ENCODE peak calls at places on chromosomes 3 and 15, in nine cellular contexts. S is CD4-positive, alpha-beta T cell; L is CD8-positive, alpha-beta T cell; O is lung; Q is upper lobe of left lung; M is IMR-90; G is CD4-positive, CD25-positive, alpha-beta regulatory T cell; E is gastrocnemius medialis; W is right cardiac atrium. A is an unnamed sample.

GRCh38 chr3:142664311-142664710 is 59.5 kb upstream of the TRPC1 start:
- ATAC-seq in S (no peak), L (no peak), O (no peak), Q (no peak), M (no peak), G (no peak), E (no peak), W (no peak), A (no peak)

GRCh38 chr3:195365371-195365770 is 77.4 kb downstream of the ACAP2 start:
- ATAC-seq in S (no peak), L (no peak), O (no peak), Q (no peak), M (no peak), G (no peak), E (no peak), W (no peak), A (no peak)

GRCh38 chr3:184156522-184156955 is 1.4 kb downstream of the DVL3 start:
- ATAC-seq in S (no peak), L (no peak), O (no peak), Q (peak), M (peak), G (no peak), E (no peak), W (peak), A (peak)

GRCh38 chr3:111827871-111828270 is 31.2 kb upstream of the PHLDB2 start:
- ATAC-seq in S (no peak), L (no peak), O (no peak), Q (no peak), M (no peak), G (no peak), E (no peak), W (no peak), A (no peak)

GRCh38 chr15:69298697-69299441 is at the start of gene PAQR5:
- ATAC-seq in S (no peak), L (no peak), O (peak), Q (peak), M (peak), G (no peak), E (no peak), W (peak), A (peak)

GRCh38 chr15:40232625-40233070 is 6.2 kb upstream of the PAK6 start:
- ATAC-seq in S (no peak), L (no peak), O (no peak), Q (peak), M (peak), G (no peak), E (no peak), W (no peak), A (no peak)

GRCh38 chr15:41161736-41162135 is 45.7 kb upstream of the INO80 start:
- ATAC-seq in S (no peak), L (no peak), O (no peak), Q (no peak), M (no peak), G (no peak), E (no peak), W (no peak), A (no peak)

GRCh38 chr15:24269166-24269571 is 406.4 kb upstream of the NPAP1 start:
- ATAC-seq in S (no peak), L (no peak), O (no peak), Q (no peak), M (no peak), G (no peak), E (no peak), W (peak), A (no peak)

GRCh38 chr3:33006081-33006480 is 54.6 kb downstream of the CCR4 start:
- ATAC-seq in S (no peak), L (peak), O (no peak), Q (no peak), M (no peak), G (peak), E (no peak), W (no peak), A (no peak)

GRCh38 chr3:56974242-56974945 is 86.1 kb upstream of the SPATA12 start:
- ATAC-seq in S (no peak), L (no peak), O (no peak), Q (no peak), M (no peak), G (no peak), E (peak), W (peak), A (no peak)

GRCh38 chr3:105965384-105965783 is 96.6 kb upstream of the CBLB start:
- ATAC-seq in S (no peak), L (no peak), O (no peak), Q (peak), M (peak), G (no peak), E (no peak), W (peak), A (no peak)

GRCh38 chr3:34020761-34021635 is 222.6 kb downstream of the PDCD6IP start:
- ATAC-seq in S (no peak), L (no peak), O (no peak), Q (no peak), M (no peak), G (no peak), E (no peak), W (no peak), A (no peak)

GRCh38 chr15:75930866-75931265 is 27.2 kb downstream of the FBXO22 start:
- ATAC-seq in S (no peak), L (no peak), O (no peak), Q (no peak), M (no peak), G (no peak), E (no peak), W (no peak), A (no peak)

GRCh38 chr15:25515633-25516032 is 76.8 kb upstream of the UBE3A start:
- ATAC-seq in S (no peak), L (no peak), O (no peak), Q (peak), M (no peak), G (no peak), E (no peak), W (no peak), A (no peak)

GRCh38 chr3:160076519-160076918 is 87.9 kb downstream of the IL12A start:
- ATAC-seq in S (no peak), L (no peak), O (no peak), Q (no peak), M (no peak), G (no peak), E (no peak), W (no peak), A (no peak)

GRCh38 chr3:190581041-190581501 is 67.2 kb downstream of the IL1RAP start:
- ATAC-seq in S (no peak), L (no peak), O (no peak), Q (no peak), M (peak), G (no peak), E (no peak), W (peak), A (no peak)

GRCh38 chr3:189355115-189355480 is 183.3 kb downstream of the TPRG1 start:
- ATAC-seq in S (no peak), L (no peak), O (no peak), Q (no peak), M (no peak), G (no peak), E (peak), W (no peak), A (no peak)

GRCh38 chr3:61236556-61236955 is 14.7 kb downstream of the FHIT start:
- ATAC-seq in S (no peak), L (no peak), O (no peak), Q (no peak), M (no peak), G (no peak), E (no peak), W (peak), A (no peak)

GRCh38 chr15:42088801-42089640 is 5.3 kb downstream of the PLA2G4D start:
- ATAC-seq in S (no peak), L (no peak), O (no peak), Q (no peak), M (no peak), G (no peak), E (no peak), W (no peak), A (no peak)

GRCh38 chr15:97483232-97483631 is 477.3 kb upstream of the ARRDC4 start:
- ATAC-seq in S (no peak), L (no peak), O (no peak), Q (no peak), M (no peak), G (no peak), E (no peak), W (no peak), A (no peak)

GRCh38 chr15:77243716-77244401 is 172.9 kb upstream of the TSPAN3 start:
- ATAC-seq in S (no peak), L (no peak), O (no peak), Q (no peak), M (no peak), G (no peak), E (no peak), W (no peak), A (no peak)

GRCh38 chr15:101162701-101163483 is 89.0 kb downstream of the CHSY1 start:
- ATAC-seq in S (no peak), L (no peak), O (no peak), Q (peak), M (no peak), G (no peak), E (peak), W (peak), A (peak)

GRCh38 chr3:161208931-161209330 is 12.2 kb upstream of the NMD3 start:
- ATAC-seq in S (no peak), L (no peak), O (no peak), Q (no peak), M (no peak), G (no peak), E (no peak), W (no peak), A (no peak)

GRCh38 chr15:34223904-34224596 is 766 bp upstream of the EMC4 start:
- ATAC-seq in S (no peak), L (no peak), O (no peak), Q (no peak), M (no peak), G (no peak), E (peak), W (no peak), A (no peak)

DNA sequence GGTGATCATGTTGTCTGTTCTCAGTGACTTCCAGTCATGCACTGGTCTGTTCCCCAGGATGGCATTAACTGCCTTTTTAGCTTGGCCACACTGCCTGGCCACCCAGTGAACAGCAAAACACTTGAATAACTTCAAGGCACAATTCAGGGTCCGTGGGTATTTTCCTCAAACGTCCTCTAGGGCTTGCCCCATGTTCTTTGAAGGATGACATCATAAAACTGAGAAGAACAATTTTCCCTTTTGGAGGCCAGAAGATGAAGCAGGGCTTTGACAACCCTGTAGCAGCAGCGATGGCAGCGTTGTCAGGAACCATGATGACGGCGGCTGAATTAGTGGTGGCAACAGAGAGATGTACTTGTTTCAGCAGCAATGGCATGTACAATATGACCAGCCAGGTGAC is 465.9 kb upstream of the ONECUT1 start:
- ATAC-seq in S (no peak), L (no peak), O (no peak), Q (no peak), M (no peak), G (no peak), E (no peak), W (no peak), A (no peak)
- H3K27ac ChIP-seq in S (no peak), L (no peak), O (no peak), Q (no peak), M (no peak), G (no peak), E (no peak), W (no peak), A (no peak)

GRCh38 chr3:38127611-38128302 is 9.2 kb downstream of the ACAA1 start:
- ATAC-seq in S (no peak), L (no peak), O (peak), Q (peak), M (no peak), G (peak), E (no peak), W (no peak), A (no peak)

GRCh38 chr3:38122712-38123290 is 14.1 kb downstream of the ACAA1 start:
- ATAC-seq in S (no peak), L (no peak), O (no peak), Q (no peak), M (no peak), G (no peak), E (no peak), W (no peak), A (no peak)

GRCh38 chr3:38124324-38125122 is 12.4 kb downstream of the ACAA1 start:
- ATAC-seq in S (no peak), L (no peak), O (no peak), Q (no peak), M (no peak), G (no peak), E (no peak), W (no peak), A (no peak)

GRCh38 chr3:38126121-38126892 is 10.6 kb downstream of the ACAA1 start:
- ATAC-seq in S (no peak), L (no peak), O (no peak), Q (no peak), M (no peak), G (no peak), E (no peak), W (no peak), A (no peak)

DNA sequence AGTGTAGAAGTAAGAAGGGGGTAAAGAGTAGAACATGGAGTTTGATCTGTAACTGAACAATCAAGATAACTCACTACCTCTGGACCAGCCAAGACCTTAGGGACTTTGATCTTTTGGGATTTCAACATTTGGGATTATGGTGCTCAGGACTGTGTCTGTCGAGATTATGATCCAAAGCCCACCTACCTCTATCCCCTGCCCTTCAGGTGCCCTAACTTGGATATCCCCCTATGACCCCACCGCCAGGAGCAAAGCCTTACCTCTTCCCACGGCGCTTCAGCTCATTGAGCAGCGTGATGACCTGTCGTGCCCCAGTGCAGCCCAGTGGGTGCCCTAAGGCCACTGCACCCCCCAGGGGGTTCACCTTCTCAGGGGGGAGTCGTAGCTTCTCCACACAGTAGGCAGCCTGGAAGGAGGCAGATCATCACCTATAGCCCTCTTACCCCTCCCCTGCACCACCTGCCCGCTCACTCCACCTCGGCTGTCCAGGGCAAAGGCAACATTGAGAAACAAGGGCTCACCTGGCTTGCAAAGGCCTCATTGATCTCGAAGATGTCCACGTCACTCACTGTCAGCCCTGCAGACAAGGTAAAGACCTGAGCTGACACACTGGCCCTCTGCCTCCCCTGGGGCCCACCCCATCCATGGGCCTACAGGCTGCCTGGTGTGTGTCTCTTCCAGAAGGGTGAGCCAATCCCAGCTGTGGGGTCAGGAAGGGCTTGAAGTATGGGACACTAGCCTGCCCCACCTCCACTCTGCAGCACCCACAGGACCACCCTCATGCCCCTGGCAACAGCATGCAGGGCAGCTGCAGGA is 11.4 kb downstream of the ACAA1 start:
- ATAC-seq in S (no peak), L (no peak), O (no peak), Q (no peak), M (no peak), G (no peak), E (no peak), W (no peak), A (peak)
- H3K27ac ChIP-seq in S (no peak), L (no peak), O (no peak), Q (no peak), M (no peak), G (no peak), E (no peak), W (no peak), A (no peak)

GRCh38 chr3:11288021-11288491 is 15.9 kb downstream of the ATG7 start:
- ATAC-seq in S (no peak), L (no peak), O (no peak), Q (peak), M (peak), G (no peak), E (no peak), W (no peak), A (no peak)
- H3K27ac ChIP-seq in S (peak), L (no peak), O (no peak), Q (peak), M (peak), G (peak), E (peak), W (no peak), A (peak)

GRCh38 chr15:32878849-32879795 is 161.3 kb downstream of the GREM1 start:
- ATAC-seq in S (no peak), L (no peak), O (no peak), Q (peak), M (no peak), G (no peak), E (no peak), W (peak), A (peak)
- H3K27ac ChIP-seq in S (no peak), L (no peak), O (no peak), Q (no peak), M (peak), G (no peak), E (no peak), W (no peak), A (peak)

GRCh38 chr3:152252750-152253149 is 16.0 kb upstream of the MBNL1 start:
- ATAC-seq in S (no peak), L (no peak), O (no peak), Q (peak), M (no peak), G (no peak), E (no peak), W (no peak), A (no peak)

GRCh38 chr3:152251916-152252315 is 16.8 kb upstream of the MBNL1 start:
- ATAC-seq in S (no peak), L (no peak), O (no peak), Q (no peak), M (no peak), G (no peak), E (no peak), W (no peak), A (no peak)

GRCh38 chr3:152253514-152253913 is 15.2 kb upstream of the MBNL1 start:
- ATAC-seq in S (no peak), L (no peak), O (no peak), Q (peak), M (no peak), G (no peak), E (no peak), W (no peak), A (no peak)

GRCh38 chr3:152255290-152255689 is 13.4 kb upstream of the MBNL1 start:
- ATAC-seq in S (peak), L (peak), O (no peak), Q (no peak), M (no peak), G (no peak), E (no peak), W (no peak), A (no peak)

GRCh38 chr3:152254031-152254430 is 14.7 kb upstream of the MBNL1 start:
- ATAC-seq in S (no peak), L (no peak), O (no peak), Q (no peak), M (no peak), G (no peak), E (no peak), W (no peak), A (no peak)
- H3K27ac ChIP-seq in S (peak), L (no peak), O (no peak), Q (no peak), M (no peak), G (peak), E (no peak), W (no peak), A (no peak)

GRCh38 chr15:28110416-28110975 is 11.4 kb upstream of the OCA2 start:
- ATAC-seq in S (no peak), L (no peak), O (no peak), Q (no peak), M (no peak), G (no peak), E (no peak), W (peak), A (peak)

GRCh38 chr15:28112101-28112760 is 13.1 kb upstream of the OCA2 start:
- ATAC-seq in S (no peak), L (no peak), O (no peak), Q (no peak), M (no peak), G (no peak), E (no peak), W (no peak), A (no peak)

GRCh38 chr15:28107894-28108255 is 8.8 kb upstream of the OCA2 start:
- ATAC-seq in S (peak), L (peak), O (no peak), Q (no peak), M (no peak), G (no peak), E (no peak), W (no peak), A (no peak)

GRCh38 chr15:28111552-28111951 is 12.4 kb upstream of the OCA2 start:
- ATAC-seq in S (no peak), L (no peak), O (no peak), Q (no peak), M (no peak), G (no peak), E (no peak), W (no peak), A (no peak)

GRCh38 chr15:28109626-28110415 is 10.7 kb upstream of the OCA2 start:
- ATAC-seq in S (no peak), L (no peak), O (no peak), Q (no peak), M (no peak), G (no peak), E (no peak), W (no peak), A (peak)
- H3K27ac ChIP-seq in S (no peak), L (no peak), O (no peak), Q (no peak), M (no peak), G (no peak), E (no peak), W (no peak), A (peak)

GRCh38 chr3:119420196-119420595 is 43.2 kb downstream of the TMEM39A start:
- ATAC-seq in S (no peak), L (no peak), O (no peak), Q (no peak), M (no peak), G (no peak), E (no peak), W (no peak), A (no peak)

GRCh38 chr3:119418641-119419040 is 44.8 kb downstream of the TMEM39A start:
- ATAC-seq in S (no peak), L (no peak), O (no peak), Q (no peak), M (peak), G (no peak), E (no peak), W (peak), A (no peak)

GRCh38 chr3:119413603-119414280 is 49.7 kb downstream of the TMEM39A start:
- ATAC-seq in S (no peak), L (no peak), O (no peak), Q (no peak), M (no peak), G (no peak), E (no peak), W (no peak), A (no peak)

DNA sequence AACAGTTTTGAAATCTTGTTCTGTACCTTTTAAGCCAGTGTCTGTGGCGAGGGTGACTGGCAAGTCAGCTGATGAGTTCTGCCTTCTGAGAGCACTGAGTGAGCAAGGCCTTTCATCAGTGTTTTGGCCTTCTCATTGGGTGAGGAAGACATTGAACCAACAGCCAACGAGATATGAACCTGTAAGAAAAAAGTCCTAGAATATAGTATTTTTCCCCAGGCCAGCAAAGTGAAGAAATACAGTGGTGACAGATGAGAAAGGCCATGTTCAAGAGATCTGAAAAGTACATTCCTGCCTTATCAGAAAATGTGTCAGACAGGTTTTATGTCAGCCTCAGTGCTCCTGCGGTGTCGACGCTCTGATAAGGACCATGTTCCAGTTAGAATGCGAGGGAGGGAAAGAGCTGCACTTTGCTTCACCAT is 45.3 kb downstream of the TMEM39A start:
- ATAC-seq in S (no peak), L (no peak), O (no peak), Q (no peak), M (no peak), G (no peak), E (no peak), W (peak), A (no peak)
- H3K27ac ChIP-seq in S (no peak), L (no peak), O (peak), Q (no peak), M (no peak), G (no peak), E (no peak), W (no peak), A (no peak)

GRCh38 chr3:9781978-9782575 is 10.2 kb downstream of the TADA3 start:
- ATAC-seq in S (no peak), L (no peak), O (no peak), Q (no peak), M (no peak), G (no peak), E (no peak), W (no peak), A (no peak)
- H3K27ac ChIP-seq in S (no peak), L (no peak), O (no peak), Q (no peak), M (no peak), G (no peak), E (no peak), W (no peak), A (no peak)